ENCODE peak calls at places on chromosomes 11 and 22, in seven cellular contexts. G is A549, Q is IMR-90, N is mesendoderm, W is neuronal stem cell, V is GM23248, J is OCI-LY7. U is an unnamed sample.

GRCh38 chr11:99791354-99791753 is 770.6 kb downstream of the CNTN5 start:
- DNase-seq in G (no peak), Q (no peak), N (no peak), W (no peak), V (no peak), J (no peak), U (no peak)

GRCh38 chr11:27545946-27546345 is 39.4 kb upstream of the LIN7C start:
- DNase-seq in G (no peak), Q (no peak), N (no peak), W (no peak), V (no peak), J (peak), U (no peak)

GRCh38 chr22:43273902-43274484 is 69.2 kb downstream of the SCUBE1 start:
- DNase-seq in G (peak), Q (peak), N (peak), W (peak), V (peak), J (peak), U (peak)

GRCh38 chr11:104624021-104624420 is 274.2 kb downstream of the CASP12 start:
- DNase-seq in G (no peak), Q (no peak), N (no peak), W (no peak), V (no peak), J (no peak), U (no peak)

GRCh38 chr22:26906464-26906863 is 249.1 kb downstream of the MIAT start:
- DNase-seq in G (no peak), Q (no peak), N (no peak), W (no peak), V (no peak), J (no peak), U (no peak)

GRCh38 chr22:17637490-17638181 is 921 bp upstream of the BCL2L13 start:
- DNase-seq in G (no peak), Q (no peak), N (no peak), W (no peak), V (no peak), J (no peak), U (peak)

GRCh38 chr22:41910050-41910598 is 4.8 kb downstream of the SHISA8 start:
- DNase-seq in G (no peak), Q (no peak), N (peak), W (no peak), V (peak), J (no peak), U (no peak)

GRCh38 chr11:76823481-76824028 is 37.2 kb upstream of the ACER3 start:
- DNase-seq in G (peak), Q (peak), N (peak), W (no peak), V (peak), J (no peak), U (no peak)

GRCh38 chr11:57310091-57310490 is 14.7 kb downstream of the TNKS1BP1 start:
- DNase-seq in G (no peak), Q (no peak), N (no peak), W (no peak), V (no peak), J (no peak), U (no peak)
- H3K4me3 ChIP-seq in G (no peak), Q (no peak), N (no peak), W (no peak), V (peak), J (no peak), U (no peak)

DNA sequence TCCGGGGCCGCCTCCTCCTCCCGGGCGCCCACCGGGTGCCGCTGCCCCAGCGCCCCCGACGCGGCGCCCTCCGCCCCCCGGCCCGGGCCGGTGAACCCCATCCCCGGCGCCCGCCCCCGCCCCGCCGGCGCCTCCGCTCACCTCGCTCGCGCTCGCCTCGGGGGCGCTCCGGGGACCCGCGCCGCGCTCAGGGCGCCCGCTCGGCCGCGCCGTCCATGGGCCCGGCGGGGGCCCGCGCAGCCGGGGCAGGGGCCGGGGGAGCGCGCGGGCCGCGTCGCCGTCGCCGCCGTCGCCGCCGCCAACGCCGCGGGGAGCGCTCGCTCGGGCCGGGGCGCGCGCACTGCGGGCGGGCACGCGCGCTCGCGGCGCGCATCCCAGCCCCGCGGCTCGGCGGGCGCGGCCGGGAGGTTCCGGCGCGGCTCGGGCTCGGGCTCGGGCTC is 291 bp downstream of the DUSP8 start:
- DNase-seq in G (no peak), Q (no peak), N (no peak), W (no peak), V (no peak), J (no peak), U (no peak)
- H3K4me2 ChIP-seq in G (peak), Q (no peak), N (no peak), W (peak), V (no peak), J (no peak), U (peak)

DNA sequence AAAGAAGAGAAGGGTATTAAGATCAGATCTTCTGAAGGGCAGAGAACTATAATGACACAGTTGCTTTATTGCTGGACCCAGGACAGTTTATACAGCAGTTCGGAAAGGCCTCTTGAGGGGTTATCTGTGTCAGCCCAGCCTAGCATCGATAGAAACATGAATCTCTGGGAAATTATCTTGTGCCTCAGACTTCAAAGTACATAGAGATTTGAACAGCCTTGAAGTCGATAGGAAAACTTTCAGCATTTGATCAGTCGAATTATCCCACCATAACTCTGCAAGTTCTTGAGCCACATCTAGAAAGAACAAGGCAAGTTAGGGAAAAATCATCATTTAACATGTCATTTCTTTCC is 2.5 kb upstream of the LMO2 start:
- DNase-seq in G (no peak), Q (no peak), N (no peak), W (no peak), V (no peak), J (no peak), U (no peak)
- H3K4me3 ChIP-seq in G (no peak), Q (no peak), N (no peak), W (no peak), V (no peak), J (peak), U (no peak)

DNA sequence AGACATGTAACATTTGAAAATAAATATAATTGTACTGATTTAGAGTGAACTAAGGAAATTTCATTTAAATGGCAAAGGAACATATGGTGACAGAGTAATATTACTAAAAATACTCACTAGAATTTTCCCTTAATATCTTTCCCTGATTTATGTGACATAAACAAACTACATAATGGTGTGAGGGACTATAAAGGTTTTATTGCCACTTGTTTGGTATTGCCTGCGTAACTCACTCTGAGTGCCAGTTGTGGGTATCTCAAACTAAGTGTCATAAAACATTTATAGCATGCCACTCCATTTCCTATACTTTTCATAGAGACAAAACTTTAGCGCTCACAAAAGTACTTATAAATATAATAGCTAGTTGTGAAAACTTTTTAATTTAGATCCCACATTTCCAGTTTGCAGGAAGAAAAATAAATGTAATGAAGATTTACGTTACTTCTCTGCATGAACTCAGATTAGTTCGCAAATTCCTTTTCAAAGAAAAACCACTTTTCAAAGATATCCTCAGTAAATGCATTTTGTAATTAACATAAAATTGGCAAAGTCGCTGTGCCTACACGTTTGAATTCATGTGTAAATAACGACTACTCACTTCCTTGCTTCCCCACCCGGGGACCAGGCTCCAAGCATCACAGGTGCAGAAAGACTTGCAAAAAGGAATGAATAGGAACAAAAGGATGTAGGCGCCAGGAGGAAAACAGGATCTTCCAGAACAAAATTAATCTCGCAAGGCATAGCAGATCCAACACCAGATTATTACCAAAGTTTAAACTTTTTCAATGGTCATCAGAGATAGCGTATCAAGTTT is 1.6 kb upstream of the QSER1 start:
- DNase-seq in G (no peak), Q (no peak), N (peak), W (no peak), V (no peak), J (peak), U (no peak)
- H3K4me2 ChIP-seq in G (peak), Q (no peak), N (no peak), W (peak), V (peak), J (peak), U (peak)

GRCh38 chr11:113847580-113847979 is 27.8 kb downstream of the USP28 start:
- DNase-seq in G (no peak), Q (no peak), N (no peak), W (no peak), V (no peak), J (no peak), U (no peak)
- H3K4me3 ChIP-seq in G (no peak), Q (no peak), N (no peak), W (no peak), V (no peak), J (no peak), U (no peak)

GRCh38 chr11:5229388-5229787 is 2.5 kb upstream of the HBB start:
- DNase-seq in G (no peak), Q (no peak), N (no peak), W (no peak), V (no peak), J (no peak), U (no peak)
- H3K4me2 ChIP-seq in G (no peak), Q (no peak), N (no peak), W (no peak), V (no peak), J (no peak), U (no peak)